ENCODE peak calls at places on chromosomes 1 and 21, in nine cellular contexts. P is heart right ventricle, K is RWPE2, D is cardiac muscle cell, I is right lobe of liver, R is fibroblast of lung, T is psoas muscle, Y is lung, X is IMR-90. Z is an unnamed sample.
A peak's percentile ranks its signal among the peaks of the same experiment; 100 is the strongest.

GRCh38 chr1:211897011-211897410 is 66.4 kb upstream of the LPGAT1 start:
- DNase-seq in P (no peak), K (no peak), D (no peak), I (no peak), R (no peak), T (no peak), Y (no peak), X (peak; percentile 7), Z (no peak)

GRCh38 chr1:42922687-42923366 is 35.8 kb downstream of the SLC2A1 start:
- DNase-seq in P (no peak), K (no peak), D (peak; percentile 59), I (no peak), R (peak; percentile 61), T (no peak), Y (peak; percentile 45), X (peak; percentile 69), Z (peak; percentile 48)

GRCh38 chr21:37751268-37751975 is 164.8 kb downstream of the KCNJ6 start:
- DNase-seq in P (no peak), K (no peak), D (peak; percentile 43), I (no peak), R (no peak), T (no peak), Y (no peak), X (peak; percentile 33), Z (no peak)

GRCh38 chr1:95236784-95237575 is 3.0 kb downstream of the RWDD3 start:
- DNase-seq in P (no peak), K (no peak), D (peak; percentile 41), I (no peak), R (no peak), T (no peak), Y (no peak), X (peak; percentile 47), Z (no peak)

GRCh38 chr1:46723901-46724300 is 5.0 kb upstream of the EFCAB14 start:
- DNase-seq in P (peak; percentile 11), K (no peak), D (no peak), I (no peak), R (no peak), T (no peak), Y (no peak), X (no peak), Z (no peak)

GRCh38 chr21:38329176-38329575 is 72.4 kb downstream of the KCNJ15 start:
- DNase-seq in P (no peak), K (no peak), D (no peak), I (no peak), R (no peak), T (no peak), Y (no peak), X (no peak), Z (no peak)

GRCh38 chr1:58982259-58982998 is 198.6 kb upstream of the JUN start:
- DNase-seq in P (peak; percentile 34), K (no peak), D (no peak), I (peak; percentile 88), R (no peak), T (peak; percentile 80), Y (no peak), X (no peak), Z (peak; percentile 80)

GRCh38 chr1:3547055-3548005 is 64.0 kb downstream of the MEGF6 start:
- DNase-seq in P (no peak), K (no peak), D (no peak), I (no peak), R (no peak), T (no peak), Y (no peak), X (no peak), Z (no peak)

GRCh38 chr1:17588048-17588781 is 48.7 kb downstream of the ARHGEF10L start:
- DNase-seq in P (peak; percentile 70), K (no peak), D (peak; percentile 73), I (peak; percentile 97), R (peak; percentile 68), T (no peak), Y (no peak), X (peak; percentile 5), Z (peak; percentile 92)

GRCh38 chr1:154808909-154809262 is 61.2 kb downstream of the KCNN3 start:
- DNase-seq in P (no peak), K (no peak), D (no peak), I (no peak), R (no peak), T (peak; percentile 83), Y (no peak), X (peak; percentile 1), Z (no peak)

GRCh38 chr1:8875216-8875861 is 3.1 kb downstream of the ENO1 start:
- DNase-seq in P (peak; percentile 38), K (no peak), D (no peak), I (no peak), R (no peak), T (no peak), Y (no peak), X (no peak), Z (no peak)

GRCh38 chr21:28758042-28758882 is 234.4 kb downstream of the LTN1 start:
- DNase-seq in P (no peak), K (no peak), D (no peak), I (no peak), R (no peak), T (no peak), Y (no peak), X (no peak), Z (no peak)

GRCh38 chr1:119080586-119080985 is 59.9 kb downstream of the WARS2 start:
- DNase-seq in P (no peak), K (no peak), D (peak; percentile 97), I (no peak), R (peak; percentile 87), T (no peak), Y (no peak), X (peak; percentile 95), Z (peak; percentile 31)

GRCh38 chr1:44792736-44793502 is 4.9 kb upstream of the BEST4 start:
- DNase-seq in P (no peak), K (no peak), D (no peak), I (no peak), R (no peak), T (no peak), Y (no peak), X (no peak), Z (peak; percentile 4)

GRCh38 chr1:68493193-68493592 is 3.7 kb downstream of the DEPDC1 start:
- DNase-seq in P (no peak), K (no peak), D (no peak), I (no peak), R (no peak), T (no peak), Y (no peak), X (no peak), Z (no peak)

GRCh38 chr1:68495532-68495931 is 1.4 kb downstream of the DEPDC1 start:
- DNase-seq in P (no peak), K (no peak), D (no peak), I (no peak), R (peak; percentile 23), T (no peak), Y (no peak), X (no peak), Z (no peak)

GRCh38 chr1:68496680-68497357 is at the start of gene DEPDC1:
- DNase-seq in P (peak; percentile 94), K (peak; percentile 95), D (peak; percentile 97), I (peak; percentile 97), R (peak; percentile 95), T (peak; percentile 96), Y (peak; percentile 94), X (peak; percentile 92), Z (peak; percentile 94)

GRCh38 chr1:68495968-68496679 is 758 bp downstream of the DEPDC1 start:
- DNase-seq in P (no peak), K (no peak), D (no peak), I (no peak), R (peak; percentile 28), T (no peak), Y (no peak), X (no peak), Z (no peak)

DNA sequence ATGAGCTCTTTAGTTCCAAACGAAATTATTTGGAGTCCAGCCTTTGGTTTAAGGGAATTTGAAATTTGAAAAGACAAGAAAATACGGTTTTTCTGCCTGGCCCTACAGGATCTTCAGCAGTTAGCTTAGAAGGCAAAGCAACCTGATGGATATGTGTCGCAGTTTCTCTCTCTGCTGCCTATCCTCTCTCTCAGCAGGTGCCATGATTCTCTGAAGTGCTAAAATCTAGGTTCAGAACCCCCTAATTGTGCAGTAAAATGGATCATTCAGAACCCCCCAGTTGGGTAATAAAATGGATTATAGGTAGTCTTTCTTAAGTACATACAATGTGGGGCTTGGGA is 446 bp upstream of the DEPDC1 start:
- DNase-seq in P (no peak), K (no peak), D (no peak), I (no peak), R (no peak), T (no peak), Y (no peak), X (no peak), Z (no peak)
- H3K4me3 ChIP-seq in P (peak overlapping the region; percentile 70), K (peak overlapping the region; percentile 54), D (peak overlapping the region; percentile 67), I (peak overlapping the region; percentile 64), R (peak overlapping the region; percentile 61), T (peak overlapping the region; percentile 83), Y (peak overlapping the region; percentile 58), X (peak overlapping the region; percentile 77), Z (peak overlapping the region; percentile 50)

GRCh38 chr1:206909883-206910318 is 11.8 kb downstream of the FCMR start:
- DNase-seq in P (no peak), K (no peak), D (no peak), I (no peak), R (no peak), T (no peak), Y (peak; percentile 41), X (no peak), Z (no peak)
- H3K27ac ChIP-seq in P (no peak overlapping the region), K (peak overlapping the region; percentile 74), D (no peak overlapping the region), I (peak overlapping the region; percentile 34), R (peak overlapping the region; percentile 63), T (no peak overlapping the region), Y (no peak overlapping the region), X (no peak overlapping the region), Z (peak overlapping the region; percentile 88)

GRCh38 chr1:109928591-109929111 is 18.0 kb downstream of the CSF1 start:
- DNase-seq in P (peak; percentile 63), K (no peak), D (peak; percentile 98), I (no peak), R (peak; percentile 78), T (peak; percentile 81), Y (no peak), X (peak; percentile 67), Z (peak; percentile 54)
- H3K36me3 ChIP-seq in P (peaks cover 63% of the 10 kb centered on the region), K (no peaks in the 10 kb centered on the region), D (no peaks in the 10 kb centered on the region), I (peaks cover 34% of the 10 kb centered on the region), R (peaks cover 37% of the 10 kb centered on the region), T (no peaks in the 10 kb centered on the region), Y (no peaks in the 10 kb centered on the region), X (peaks cover 60% of the 10 kb centered on the region), Z (no peaks in the 10 kb centered on the region)

GRCh38 chr1:151984313-151984956 is 9.2 kb downstream of the S100A10 start:
- DNase-seq in P (no peak), K (no peak), D (no peak), I (no peak), R (no peak), T (no peak), Y (no peak), X (no peak), Z (no peak)

GRCh38 chr1:151985270-151985669 is 8.4 kb downstream of the S100A10 start:
- DNase-seq in P (no peak), K (no peak), D (no peak), I (no peak), R (no peak), T (no peak), Y (no peak), X (no peak), Z (no peak)

GRCh38 chr1:151988405-151988851 is 5.2 kb downstream of the S100A10 start:
- DNase-seq in P (no peak), K (peak; percentile 89), D (peak; percentile 85), I (no peak), R (peak; percentile 62), T (no peak), Y (no peak), X (peak; percentile 74), Z (no peak)

GRCh38 chr1:151986501-151987190 is 7.0 kb downstream of the S100A10 start:
- DNase-seq in P (no peak), K (no peak), D (no peak), I (no peak), R (no peak), T (no peak), Y (no peak), X (no peak), Z (no peak)

GRCh38 chr1:151985768-151986167 is 7.9 kb downstream of the S100A10 start:
- DNase-seq in P (no peak), K (no peak), D (no peak), I (no peak), R (no peak), T (no peak), Y (no peak), X (no peak), Z (no peak)
- H3K4me3 ChIP-seq in P (no peak overlapping the region), K (no peak overlapping the region), D (no peak overlapping the region), I (no peak overlapping the region), R (no peak overlapping the region), T (no peak overlapping the region), Y (no peak overlapping the region), X (no peak overlapping the region), Z (no peak overlapping the region)